ENCODE peak calls at places on chromosomes 16 and 17, in four cellular contexts. U, R, F and P are unnamed samples.

GRCh38 chr16:838741-839140 is 38.2 kb upstream of the GNG13 start:
- DNase-seq in U (no peak), F (no peak), R (no peak), P (no peak)

GRCh38 chr16:9599415-9600110 is 508.1 kb downstream of the HAPSTR1 start:
- DNase-seq in R (no peak), F (no peak), U (no peak), P (no peak)

GRCh38 chr17:67128700-67129099 is 84.3 kb downstream of the CACNG1 start:
- DNase-seq in R (no peak), U (no peak), F (no peak), P (no peak)

GRCh38 chr17:57440522-57441269 is 184.4 kb downstream of the MSI2 start:
- DNase-seq in R (peak), U (peak), F (peak), P (peak)

GRCh38 chr17:35947156-35947585 is 3.7 kb upstream of the LYZL6 start:
- DNase-seq in R (peak), U (peak), F (peak), P (peak)

GRCh38 chr16:57147381-57148191 is 38.3 kb downstream of the PSME3IP1 start:
- DNase-seq in U (peak), R (no peak), F (no peak), P (peak)

GRCh38 chr16:51327001-51327400 is 175.9 kb upstream of the SALL1 start:
- DNase-seq in F (no peak), R (peak), U (peak), P (peak)

GRCh38 chr16:1049113-1049975 is 23.2 kb upstream of the SSTR5 start:
- DNase-seq in U (no peak), R (no peak), F (no peak), P (no peak)

GRCh38 chr17:17525331-17525730 is 29.1 kb upstream of the RASD1 start:
- DNase-seq in R (no peak), F (no peak), U (no peak), P (no peak)

GRCh38 chr17:50845260-50846147 is 10.1 kb downstream of the WFIKKN2 start:
- DNase-seq in U (no peak), F (no peak), R (peak), P (peak)

GRCh38 chr17:7045492-7046126 is 1.7 kb upstream of the SLC16A11 start:
- DNase-seq in F (peak), R (peak), U (peak), P (peak)

GRCh38 chr16:23607740-23608139 is 11.6 kb upstream of the NDUFAB1 start:
- DNase-seq in U (no peak), F (no peak), R (no peak), P (peak)

GRCh38 chr17:76075364-76076099 is 951 bp downstream of the GALR2 start:
- DNase-seq in U (no peak), R (peak), F (peak), P (no peak)

GRCh38 chr17:51097708-51098446 is 22.8 kb downstream of the SPAG9 start:
- DNase-seq in U (no peak), F (no peak), R (peak), P (no peak)

GRCh38 chr17:47883589-47884426 is 12.2 kb upstream of the SP2 start:
- DNase-seq in U (no peak), F (no peak), R (no peak), P (no peak)

GRCh38 chr16:86363057-86363490 is 147.3 kb upstream of the FOXF1 start:
- DNase-seq in F (no peak), U (peak), R (peak), P (peak)

GRCh38 chr17:26774291-26775218 is 519.4 kb upstream of the WSB1 start:
- DNase-seq in U (no peak), R (no peak), F (no peak), P (no peak)

GRCh38 chr16:2687531-2688308 is 5.4 kb downstream of the KCTD5 start:
- DNase-seq in R (no peak), F (no peak), U (no peak), P (no peak)

GRCh38 chr16:24992696-24993095 is 22.5 kb downstream of the ARHGAP17 start:
- DNase-seq in R (no peak), F (no peak), U (no peak), P (no peak)

GRCh38 chr17:31390748-31391495 is 553 bp upstream of the RAB11FIP4 start:
- DNase-seq in R (no peak), F (no peak), U (no peak), P (no peak)

GRCh38 chr16:21645261-21645721 is 7.1 kb downstream of the IGSF6 start:
- DNase-seq in F (no peak), R (no peak), U (peak), P (peak)

GRCh38 chr16:8370374-8371015 is 219.8 kb downstream of the TMEM114 start:
- DNase-seq in R (peak), F (no peak), U (no peak), P (peak)

GRCh38 chr16:46765050-46765449 is 16.9 kb upstream of the MYLK3 start:
- DNase-seq in R (peak), F (no peak), U (peak), P (peak)

GRCh38 chr16:2869502-2870064 is 11.6 kb upstream of the PRSS22 start:
- DNase-seq in U (no peak), R (no peak), F (no peak), P (no peak)

GRCh38 chr16:73262931-73263330 is 215.0 kb upstream of the ZFHX3 start:
- DNase-seq in U (no peak), R (no peak), F (no peak), P (no peak)

GRCh38 chr17:59406808-59407381 is 75.4 kb downstream of the YPEL2 start:
- DNase-seq in F (no peak), U (peak), R (no peak), P (peak)

GRCh38 chr17:72715906-72716572 is 376.4 kb downstream of the SLC39A11 start:
- DNase-seq in F (peak), R (peak), U (peak), P (peak)

GRCh38 chr16:9845661-9846361 is 336.4 kb downstream of the GRIN2A start:
- DNase-seq in R (peak), U (no peak), F (no peak), P (peak)

GRCh38 chr17:79842136-79842655 is 3.0 kb upstream of the CBX4 start:
- DNase-seq in U (no peak), F (no peak), R (no peak), P (no peak)

GRCh38 chr16:1042776-1043349 is 29.7 kb upstream of the SSTR5 start:
- DNase-seq in F (no peak), R (no peak), U (no peak), P (no peak)

GRCh38 chr17:62792122-62792800 is 15.9 kb downstream of the MARCHF10 start:
- DNase-seq in F (peak), R (peak), U (peak), P (peak)

GRCh38 chr16:60729052-60729451 is 1307.2 kb downstream of the CDH8 start:
- DNase-seq in R (peak), F (no peak), U (peak), P (no peak)

GRCh38 chr17:16919663-16920627 is 52.0 kb downstream of the TNFRSF13B start:
- DNase-seq in U (no peak), R (no peak), F (no peak), P (no peak)

GRCh38 chr17:50045154-50045553 is 10.8 kb upstream of the ITGA3 start:
- DNase-seq in R (peak), F (no peak), U (no peak), P (no peak)

GRCh38 chr16:83002351-83003334 is 375.9 kb downstream of the CDH13 start:
- DNase-seq in R (no peak), F (no peak), U (peak), P (no peak)

GRCh38 chr17:81603846-81604610 is 32.9 kb downstream of the NPLOC4 start:
- DNase-seq in U (no peak), F (no peak), R (no peak), P (no peak)

GRCh38 chr17:81609541-81610353 is 27.2 kb downstream of the NPLOC4 start:
- DNase-seq in U (no peak), F (no peak), R (no peak), P (no peak)

GRCh38 chr17:81608605-81609004 is 28.3 kb downstream of the NPLOC4 start:
- DNase-seq in F (no peak), U (no peak), R (no peak), P (peak)

GRCh38 chr17:81607431-81607830 is 29.5 kb downstream of the NPLOC4 start:
- DNase-seq in R (no peak), U (peak), F (no peak), P (peak)

GRCh38 chr17:81608082-81608481 is 28.8 kb downstream of the NPLOC4 start:
- DNase-seq in F (no peak), R (no peak), U (peak), P (peak)
- TF ChIP-seq CTCF in F (no peak), R (no peak), U (no peak), P (no peak)

GRCh38 chr17:39666601-39667261 is 1.5 kb upstream of the PNMT start:
- DNase-seq in F (no peak), R (no peak), U (no peak), P (no peak)

GRCh38 chr17:39664581-39665561 is at the start of gene TCAP:
- DNase-seq in R (no peak), U (no peak), F (no peak), P (no peak)

GRCh38 chr17:39667262-39668140 is 752 bp upstream of the PNMT start:
- DNase-seq in F (no peak), R (no peak), U (no peak), P (no peak)

GRCh38 chr17:39666231-39666600 is 1.1 kb downstream of the TCAP start:
- DNase-seq in R (no peak), F (no peak), U (no peak), P (no peak)

DNA sequence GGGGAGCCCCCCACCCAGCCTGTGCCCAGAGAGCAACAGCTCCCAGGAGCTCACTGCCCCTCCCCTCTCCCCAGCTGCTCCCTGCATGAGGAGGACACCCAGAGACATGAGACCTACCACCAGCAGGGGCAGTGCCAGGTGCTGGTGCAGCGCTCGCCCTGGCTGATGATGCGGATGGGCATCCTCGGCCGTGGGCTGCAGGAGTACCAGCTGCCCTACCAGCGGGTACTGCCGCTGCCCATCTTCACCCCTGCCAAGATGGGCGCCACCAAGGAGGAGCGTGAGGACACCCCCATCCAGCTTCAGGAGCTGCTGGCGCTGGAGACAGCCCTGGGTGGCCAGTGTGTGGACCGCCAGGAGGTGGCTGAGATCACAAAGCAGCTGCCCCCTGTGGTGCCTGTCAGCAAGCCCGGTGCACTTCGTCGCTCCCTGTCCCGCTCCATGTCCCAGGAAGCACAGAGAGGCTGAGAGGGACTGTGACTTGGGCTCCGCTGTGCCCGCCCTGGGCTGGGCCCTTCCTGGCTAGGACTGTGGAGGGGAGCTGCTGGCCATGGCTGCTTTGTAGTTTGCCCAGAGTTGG is 583 bp downstream of the TCAP start:
- DNase-seq in F (peak), U (no peak), R (no peak), P (no peak)
- TF ChIP-seq CTCF in F (no peak), U (no peak), R (no peak), P (no peak)

GRCh38 chr17:78134899-78135385 is 4.4 kb downstream of the TMC8 start:
- DNase-seq in U (no peak), R (no peak), F (no peak), P (no peak)

GRCh38 chr17:78132767-78133178 is 2.2 kb downstream of the TMC8 start:
- DNase-seq in R (no peak), F (no peak), U (no peak), P (no peak)

GRCh38 chr17:78133179-78133951 is 2.8 kb downstream of the TMC8 start:
- DNase-seq in F (no peak), U (no peak), R (no peak), P (no peak)

GRCh38 chr17:78135858-78136500 is 5.4 kb downstream of the TMC8 start:
- DNase-seq in U (no peak), F (no peak), R (no peak), P (no peak)

DNA sequence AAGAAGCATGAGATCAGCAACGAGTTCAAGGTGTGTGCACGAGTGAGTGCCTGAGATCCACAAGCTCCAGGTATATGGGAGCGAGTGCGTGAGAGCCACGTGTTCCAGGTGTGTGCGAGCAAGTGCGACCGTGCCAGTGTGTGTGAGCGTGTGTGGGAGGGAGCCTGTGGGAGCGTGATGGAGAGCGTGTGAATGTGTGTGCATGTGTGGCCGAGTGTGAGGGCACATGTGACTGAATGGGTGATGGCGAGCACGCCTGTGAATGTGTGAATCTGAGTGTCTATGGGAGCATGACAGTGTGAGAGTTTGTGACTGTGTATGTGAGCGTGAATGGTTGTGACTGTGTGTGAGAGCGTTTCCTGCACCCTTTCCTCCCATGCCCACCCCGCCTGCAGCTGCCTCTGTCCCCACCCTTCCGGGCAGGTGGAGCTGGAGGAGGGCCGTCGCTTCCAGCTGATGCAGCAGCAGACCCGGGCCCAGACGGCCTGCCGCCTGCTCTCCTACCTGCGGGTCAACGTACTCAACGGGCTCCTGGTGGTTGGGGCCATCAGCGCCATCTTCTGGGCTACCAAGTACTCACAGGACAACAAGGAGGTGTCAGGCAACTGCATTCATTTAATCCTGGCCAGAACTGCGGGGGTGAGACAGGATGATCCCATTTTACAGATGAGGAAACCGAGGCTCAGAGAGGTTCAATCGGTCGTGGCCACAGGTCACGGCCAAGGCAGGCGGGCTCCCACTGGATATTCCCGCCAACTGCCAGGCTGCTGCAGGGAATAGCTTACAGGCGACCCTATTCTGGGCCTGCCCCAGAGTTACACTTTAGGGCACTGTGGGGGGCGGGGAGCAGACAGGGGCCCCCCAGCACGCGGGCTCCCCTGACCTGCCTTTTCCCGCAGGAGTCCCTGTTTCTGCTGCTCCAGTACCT is 3.7 kb downstream of the TMC8 start:
- DNase-seq in U (no peak), R (no peak), F (peak), P (peak)
- TF ChIP-seq CTCF in U (peak), R (peak), F (peak), P (peak)

DNA sequence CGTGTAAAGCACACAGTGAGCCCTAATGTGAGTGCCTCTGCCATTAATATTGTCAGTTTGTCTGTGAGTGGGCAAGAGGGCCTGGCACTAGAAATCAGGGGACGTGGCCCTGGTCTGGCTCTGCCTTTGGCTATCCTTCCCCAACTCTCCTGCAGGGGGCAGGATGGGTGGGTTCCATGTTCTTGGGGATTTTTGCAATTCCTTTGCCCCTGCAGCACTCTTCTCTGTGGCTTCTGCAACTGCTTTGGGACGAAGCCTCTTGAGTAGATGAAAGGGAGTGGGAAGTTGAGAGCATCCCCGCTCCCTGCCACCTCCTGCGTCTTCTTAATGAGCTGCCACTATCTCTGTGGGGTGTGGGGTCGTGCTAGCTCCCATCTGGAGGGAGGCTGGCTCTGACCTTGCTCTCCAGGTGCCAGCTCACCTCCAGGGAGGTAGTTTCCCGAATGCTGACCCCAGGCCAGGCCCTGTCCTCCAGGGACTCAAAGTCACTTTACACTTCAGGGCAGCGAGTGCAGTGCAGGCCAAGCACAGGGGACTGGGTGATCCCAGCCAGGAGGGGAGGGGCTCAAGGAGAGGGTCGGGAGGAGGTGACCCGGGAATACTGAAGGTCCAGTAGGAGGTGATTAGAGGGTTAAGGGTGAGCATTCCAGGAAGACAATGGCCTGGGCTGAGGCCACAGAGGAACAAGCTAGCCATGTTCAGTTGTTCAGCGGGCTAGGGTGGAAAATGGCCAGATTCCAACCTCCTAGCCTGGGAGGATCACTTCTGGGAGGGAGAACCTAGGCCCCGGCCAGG is 121.0 kb upstream of the NLRP1 start:
- DNase-seq in F (peak), U (no peak), R (no peak), P (no peak)
- TF ChIP-seq CTCF in F (peak), U (peak), R (peak), P (peak)

GRCh38 chr17:19986941-19987714 is 9.5 kb upstream of the AKAP10 start:
- DNase-seq in U (no peak), F (no peak), R (peak), P (no peak)

GRCh38 chr17:19991252-19991885 is 13.7 kb upstream of the AKAP10 start:
- DNase-seq in F (no peak), U (no peak), R (no peak), P (no peak)

GRCh38 chr17:19992803-19993713 is 15.4 kb upstream of the AKAP10 start:
- DNase-seq in R (peak), U (peak), F (peak), P (peak)

GRCh38 chr17:19987897-19988296 is 10.3 kb upstream of the AKAP10 start:
- DNase-seq in F (no peak), R (no peak), U (no peak), P (no peak)
- TF ChIP-seq CTCF in F (no peak), R (no peak), U (no peak), P (no peak)

DNA sequence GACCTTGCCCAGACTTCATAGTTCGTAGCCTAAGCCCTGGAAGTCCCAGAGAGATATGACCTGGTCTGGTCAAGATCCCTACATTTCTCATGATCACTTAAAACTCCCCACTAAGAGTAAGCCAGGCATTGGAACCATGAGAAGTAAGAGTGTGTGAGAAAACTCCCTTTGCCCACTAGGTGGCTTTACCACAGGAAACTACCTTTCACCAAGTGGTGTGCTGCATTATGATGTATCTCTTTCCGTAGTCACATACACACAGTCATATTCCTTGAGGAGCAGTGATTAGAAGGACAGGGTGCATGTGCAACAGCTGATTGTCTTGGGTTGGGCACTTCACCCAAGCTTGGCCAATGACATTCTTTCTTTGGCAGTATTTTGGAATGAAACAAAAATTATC is 639.3 kb downstream of the KCNJ2 start:
- DNase-seq in R (peak), U (no peak), F (peak), P (no peak)
- TF ChIP-seq CTCF in R (peak), U (peak), F (no peak), P (peak)

DNA sequence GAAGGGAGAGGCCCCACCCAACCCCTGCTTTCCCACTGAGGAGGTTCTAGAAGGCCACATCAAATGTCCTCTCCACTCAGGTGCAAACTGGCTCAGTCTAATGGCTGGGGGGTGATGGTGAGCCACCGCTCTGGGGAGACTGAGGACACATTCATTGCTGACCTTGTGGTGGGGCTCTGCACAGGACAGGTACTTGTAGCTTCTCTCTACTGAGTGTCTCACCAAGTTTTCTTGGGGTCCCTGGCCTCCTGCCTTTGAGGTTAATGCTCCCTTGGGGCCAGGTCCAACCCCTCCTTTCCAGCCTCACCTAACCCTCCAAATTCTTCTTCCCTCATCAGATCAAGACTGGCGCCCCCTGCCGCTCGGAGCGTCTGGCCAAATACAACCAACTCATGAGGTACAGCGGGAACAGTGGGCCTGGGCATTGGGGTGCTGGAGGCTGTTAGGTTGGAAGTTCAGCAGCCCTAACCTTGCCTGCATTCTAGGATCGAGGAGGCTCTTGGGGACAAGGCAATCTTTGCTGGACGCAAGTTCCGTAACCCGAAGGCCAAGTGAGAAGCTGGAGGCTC is 5.7 kb downstream of the ENO3 start:
- DNase-seq in U (no peak), R (no peak), F (no peak), P (no peak)
- TF ChIP-seq CTCF in U (peak), R (no peak), F (peak), P (peak)

GRCh38 chr16:87821346-87822001 is 47.8 kb downstream of the SLC7A5 start:
- DNase-seq in F (no peak), R (no peak), U (no peak), P (no peak)
- TF ChIP-seq CTCF in F (no peak), R (no peak), U (no peak), P (no peak)